ENCODE peak calls at places on chromosomes 13 and 19, in six cellular contexts. One of them, this sample, is unnamed.

GRCh38 chr19:8573316-8573715 is 3.9 kb downstream of the MYO1F start:
- DNase-seq in AG09319: no peak
- DNase-seq in H9: no peak
- DNase-seq in tibial artery: no peak
- DNase-seq in NCI-H69: no peak
- DNase-seq in activated naive CD8-positive, alpha-beta T cell treated with anti-CD3 and anti-CD28 coated beads for 36 hours: no peak
- DNase-seq in this sample: no peak

GRCh38 chr13:94427313-94427712 is 52.2 kb downstream of the DCT start:
- DNase-seq in activated naive CD8-positive, alpha-beta T cell treated with anti-CD3 and anti-CD28 coated beads for 36 hours: no peak
- DNase-seq in NCI-H69: peak
- DNase-seq in H9: no peak
- DNase-seq in tibial artery: no peak
- DNase-seq in AG09319: no peak
- DNase-seq in this sample: no peak

GRCh38 chr13:110109910-110110309 is 197.0 kb downstream of the COL4A1 start:
- DNase-seq in activated naive CD8-positive, alpha-beta T cell treated with anti-CD3 and anti-CD28 coated beads for 36 hours: no peak
- DNase-seq in NCI-H69: no peak
- DNase-seq in H9: peak
- DNase-seq in AG09319: peak
- DNase-seq in tibial artery: peak
- DNase-seq in this sample: no peak

GRCh38 chr13:108943842-108944241 is 314.4 kb downstream of the MYO16 start:
- DNase-seq in H9: no peak
- DNase-seq in tibial artery: no peak
- DNase-seq in activated naive CD8-positive, alpha-beta T cell treated with anti-CD3 and anti-CD28 coated beads for 36 hours: no peak
- DNase-seq in AG09319: no peak
- DNase-seq in NCI-H69: no peak
- DNase-seq in this sample: no peak

GRCh38 chr13:41457589-41458186 is 338 bp downstream of the RGCC start:
- DNase-seq in NCI-H69: peak
- DNase-seq in H9: no peak
- DNase-seq in tibial artery: no peak
- DNase-seq in AG09319: no peak
- DNase-seq in activated naive CD8-positive, alpha-beta T cell treated with anti-CD3 and anti-CD28 coated beads for 36 hours: peak
- DNase-seq in this sample: no peak

GRCh38 chr19:35404879-35405622 is 34.2 kb downstream of the GPR42 start:
- DNase-seq in activated naive CD8-positive, alpha-beta T cell treated with anti-CD3 and anti-CD28 coated beads for 36 hours: peak
- DNase-seq in H9: no peak
- DNase-seq in AG09319: peak
- DNase-seq in tibial artery: no peak
- DNase-seq in NCI-H69: no peak
- DNase-seq in this sample: peak

GRCh38 chr19:8423821-8424223 is 10.7 kb downstream of the MARCHF2 start:
- DNase-seq in H9: peak
- DNase-seq in tibial artery: peak
- DNase-seq in AG09319: peak
- DNase-seq in activated naive CD8-positive, alpha-beta T cell treated with anti-CD3 and anti-CD28 coated beads for 36 hours: no peak
- DNase-seq in NCI-H69: peak
- DNase-seq in this sample: peak

GRCh38 chr13:74715718-74716117 is 581.5 kb upstream of the KLF12 start:
- DNase-seq in H9: no peak
- DNase-seq in AG09319: no peak
- DNase-seq in activated naive CD8-positive, alpha-beta T cell treated with anti-CD3 and anti-CD28 coated beads for 36 hours: no peak
- DNase-seq in tibial artery: no peak
- DNase-seq in NCI-H69: no peak
- DNase-seq in this sample: no peak

GRCh38 chr19:29771708-29772415 is 39.9 kb upstream of the CCNE1 start:
- DNase-seq in H9: peak
- DNase-seq in AG09319: peak
- DNase-seq in activated naive CD8-positive, alpha-beta T cell treated with anti-CD3 and anti-CD28 coated beads for 36 hours: peak
- DNase-seq in tibial artery: no peak
- DNase-seq in NCI-H69: peak
- DNase-seq in this sample: peak

GRCh38 chr19:49881672-49882394 is 4.3 kb downstream of the TBC1D17 start:
- DNase-seq in AG09319: no peak
- DNase-seq in tibial artery: no peak
- DNase-seq in activated naive CD8-positive, alpha-beta T cell treated with anti-CD3 and anti-CD28 coated beads for 36 hours: no peak
- DNase-seq in NCI-H69: no peak
- DNase-seq in H9: no peak
- DNase-seq in this sample: no peak

GRCh38 chr13:99380921-99381645 is 73.9 kb upstream of the GPR183 start:
- DNase-seq in tibial artery: no peak
- DNase-seq in NCI-H69: no peak
- DNase-seq in AG09319: no peak
- DNase-seq in H9: no peak
- DNase-seq in activated naive CD8-positive, alpha-beta T cell treated with anti-CD3 and anti-CD28 coated beads for 36 hours: peak
- DNase-seq in this sample: no peak

GRCh38 chr13:35278917-35279316 is 197.6 kb downstream of the MAB21L1 start:
- DNase-seq in activated naive CD8-positive, alpha-beta T cell treated with anti-CD3 and anti-CD28 coated beads for 36 hours: no peak
- DNase-seq in H9: no peak
- DNase-seq in NCI-H69: no peak
- DNase-seq in AG09319: no peak
- DNase-seq in tibial artery: no peak
- DNase-seq in this sample: no peak

GRCh38 chr19:41918653-41919244 is 9.5 kb downstream of the ERFL start:
- DNase-seq in AG09319: no peak
- DNase-seq in H9: no peak
- DNase-seq in tibial artery: no peak
- DNase-seq in NCI-H69: no peak
- DNase-seq in activated naive CD8-positive, alpha-beta T cell treated with anti-CD3 and anti-CD28 coated beads for 36 hours: no peak
- DNase-seq in this sample: no peak

GRCh38 chr19:19552811-19553210 is 14.7 kb downstream of the CILP2 start:
- DNase-seq in AG09319: no peak
- DNase-seq in activated naive CD8-positive, alpha-beta T cell treated with anti-CD3 and anti-CD28 coated beads for 36 hours: no peak
- DNase-seq in NCI-H69: peak
- DNase-seq in tibial artery: no peak
- DNase-seq in H9: peak
- DNase-seq in this sample: peak

GRCh38 chr19:46812898-46813569 is 24.6 kb upstream of the SLC1A5 start:
- DNase-seq in tibial artery: peak
- DNase-seq in activated naive CD8-positive, alpha-beta T cell treated with anti-CD3 and anti-CD28 coated beads for 36 hours: no peak
- DNase-seq in AG09319: no peak
- DNase-seq in H9: no peak
- DNase-seq in NCI-H69: no peak
- DNase-seq in this sample: no peak

GRCh38 chr13:90447735-90448103 is 899.8 kb upstream of the MIR17HG start:
- DNase-seq in H9: no peak
- DNase-seq in activated naive CD8-positive, alpha-beta T cell treated with anti-CD3 and anti-CD28 coated beads for 36 hours: no peak
- DNase-seq in tibial artery: no peak
- DNase-seq in NCI-H69: peak
- DNase-seq in AG09319: no peak
- DNase-seq in this sample: no peak

GRCh38 chr13:51999525-51999924 is 11.7 kb downstream of the ATP7B start:
- DNase-seq in tibial artery: no peak
- DNase-seq in NCI-H69: no peak
- DNase-seq in activated naive CD8-positive, alpha-beta T cell treated with anti-CD3 and anti-CD28 coated beads for 36 hours: no peak
- DNase-seq in H9: no peak
- DNase-seq in AG09319: no peak
- DNase-seq in this sample: no peak

GRCh38 chr19:42270346-42271044 is 1.4 kb downstream of the CIC start:
- DNase-seq in NCI-H69: peak
- DNase-seq in AG09319: peak
- DNase-seq in activated naive CD8-positive, alpha-beta T cell treated with anti-CD3 and anti-CD28 coated beads for 36 hours: peak
- DNase-seq in H9: no peak
- DNase-seq in tibial artery: peak
- DNase-seq in this sample: peak

GRCh38 chr13:65330287-65330686 is 1899.8 kb downstream of the PCDH9 start:
- DNase-seq in AG09319: no peak
- DNase-seq in activated naive CD8-positive, alpha-beta T cell treated with anti-CD3 and anti-CD28 coated beads for 36 hours: no peak
- DNase-seq in NCI-H69: no peak
- DNase-seq in tibial artery: no peak
- DNase-seq in H9: no peak
- DNase-seq in this sample: no peak

GRCh38 chr19:29837448-29837961 is 25.7 kb downstream of the CCNE1 start:
- DNase-seq in activated naive CD8-positive, alpha-beta T cell treated with anti-CD3 and anti-CD28 coated beads for 36 hours: peak
- DNase-seq in tibial artery: no peak
- DNase-seq in AG09319: no peak
- DNase-seq in H9: no peak
- DNase-seq in NCI-H69: no peak
- DNase-seq in this sample: no peak

GRCh38 chr13:46665243-46665629 is 112.3 kb downstream of the LRCH1 start:
- DNase-seq in NCI-H69: no peak
- DNase-seq in tibial artery: no peak
- DNase-seq in AG09319: no peak
- DNase-seq in H9: no peak
- DNase-seq in activated naive CD8-positive, alpha-beta T cell treated with anti-CD3 and anti-CD28 coated beads for 36 hours: no peak
- DNase-seq in this sample: no peak

GRCh38 chr19:48928164-48929005 is 5.1 kb upstream of the DHDH start:
- DNase-seq in activated naive CD8-positive, alpha-beta T cell treated with anti-CD3 and anti-CD28 coated beads for 36 hours: no peak
- DNase-seq in NCI-H69: no peak
- DNase-seq in tibial artery: no peak
- DNase-seq in H9: no peak
- DNase-seq in AG09319: peak
- DNase-seq in this sample: peak

GRCh38 chr19:870963-871401 is 11.5 kb downstream of the CFD start:
- DNase-seq in NCI-H69: peak
- DNase-seq in activated naive CD8-positive, alpha-beta T cell treated with anti-CD3 and anti-CD28 coated beads for 36 hours: no peak
- DNase-seq in tibial artery: no peak
- DNase-seq in H9: no peak
- DNase-seq in AG09319: no peak
- DNase-seq in this sample: no peak

GRCh38 chr19:17951151-17952040 is 15.5 kb upstream of the KCNN1 start:
- DNase-seq in AG09319: no peak
- DNase-seq in tibial artery: no peak
- DNase-seq in H9: peak
- DNase-seq in activated naive CD8-positive, alpha-beta T cell treated with anti-CD3 and anti-CD28 coated beads for 36 hours: no peak
- DNase-seq in NCI-H69: peak
- DNase-seq in this sample: peak

GRCh38 chr13:42064259-42064658 is 15.8 kb downstream of the DGKH start:
- DNase-seq in tibial artery: no peak
- DNase-seq in activated naive CD8-positive, alpha-beta T cell treated with anti-CD3 and anti-CD28 coated beads for 36 hours: no peak
- DNase-seq in H9: no peak
- DNase-seq in AG09319: no peak
- DNase-seq in NCI-H69: no peak
- DNase-seq in this sample: no peak

GRCh38 chr13:72643339-72643989 is 84.0 kb downstream of the MZT1 start:
- DNase-seq in tibial artery: peak
- DNase-seq in activated naive CD8-positive, alpha-beta T cell treated with anti-CD3 and anti-CD28 coated beads for 36 hours: peak
- DNase-seq in H9: no peak
- DNase-seq in AG09319: peak
- DNase-seq in NCI-H69: peak
- DNase-seq in this sample: peak

GRCh38 chr19:1452802-1453524 is 3.0 kb downstream of the APC2 start:
- DNase-seq in tibial artery: no peak
- DNase-seq in activated naive CD8-positive, alpha-beta T cell treated with anti-CD3 and anti-CD28 coated beads for 36 hours: no peak
- DNase-seq in NCI-H69: no peak
- DNase-seq in AG09319: no peak
- DNase-seq in H9: no peak
- DNase-seq in this sample: no peak

GRCh38 chr19:39400997-39401548 is 5.6 kb upstream of the ZFP36 start:
- DNase-seq in tibial artery: no peak
- DNase-seq in H9: no peak
- DNase-seq in activated naive CD8-positive, alpha-beta T cell treated with anti-CD3 and anti-CD28 coated beads for 36 hours: no peak
- DNase-seq in AG09319: no peak
- DNase-seq in NCI-H69: no peak
- DNase-seq in this sample: no peak

GRCh38 chr19:5126498-5127223 is 157.7 kb downstream of the KDM4B start:
- DNase-seq in AG09319: no peak
- DNase-seq in tibial artery: no peak
- DNase-seq in H9: no peak
- DNase-seq in activated naive CD8-positive, alpha-beta T cell treated with anti-CD3 and anti-CD28 coated beads for 36 hours: peak
- DNase-seq in NCI-H69: no peak
- DNase-seq in this sample: no peak

GRCh38 chr19:676343-677105 is at the start of gene FSTL3:
- DNase-seq in H9: no peak
- DNase-seq in AG09319: no peak
- DNase-seq in tibial artery: no peak
- DNase-seq in NCI-H69: no peak
- DNase-seq in activated naive CD8-positive, alpha-beta T cell treated with anti-CD3 and anti-CD28 coated beads for 36 hours: no peak
- DNase-seq in this sample: no peak

This sample was measured in MV-4-11.